ENCODE peak calls at places on chromosomes 13 and 19, in eight cellular contexts. A, L, T, O, Q, U, X and V are unnamed samples.

GRCh38 chr13:110913322-110913721 is 1.5 kb downstream of the ANKRD10 start:
- DNase-seq in A (no peak), L (no peak), T (no peak), O (no peak), Q (no peak), U (no peak), X (no peak), V (no peak)

GRCh38 chr13:59722580-59722900 is 441.2 kb downstream of the DIAPH3 start:
- DNase-seq in A (no peak), L (no peak), T (no peak), O (no peak), Q (no peak), U (no peak), X (no peak), V (no peak)

GRCh38 chr13:94233401-94233800 is 246.1 kb downstream of the DCT start:
- DNase-seq in A (no peak), L (no peak), T (peak; percentile 24), O (no peak), Q (no peak), U (no peak), X (no peak), V (peak; percentile 53)

GRCh38 chr19:6828698-6829633 is 56.5 kb downstream of the VAV1 start:
- DNase-seq in A (peak; percentile 13), L (peak; percentile 48), T (no peak), O (no peak), Q (peak; percentile 20), U (no peak), X (peak; percentile 53), V (no peak)

GRCh38 chr13:114141261-114141996 is 9.0 kb upstream of the RASA3 start:
- DNase-seq in A (no peak), L (no peak), T (no peak), O (no peak), Q (no peak), U (no peak), X (no peak), V (no peak)

GRCh38 chr19:41929536-41930071 is 1.4 kb upstream of the ERFL start:
- DNase-seq in A (no peak), L (no peak), T (no peak), O (no peak), Q (no peak), U (no peak), X (no peak), V (no peak)

GRCh38 chr13:80048030-80048429 is 292.9 kb downstream of the SPRY2 start:
- DNase-seq in A (no peak), L (no peak), T (no peak), O (no peak), Q (no peak), U (no peak), X (no peak), V (no peak)

GRCh38 chr13:112241288-112241687 is 134.9 kb upstream of the SPACA7 start:
- DNase-seq in A (no peak), L (no peak), T (no peak), O (no peak), Q (no peak), U (no peak), X (no peak), V (no peak)

GRCh38 chr13:79631260-79631659 is 150.3 kb downstream of the NDFIP2 start:
- DNase-seq in A (no peak), L (no peak), T (no peak), O (no peak), Q (no peak), U (no peak), X (no peak), V (peak; percentile 64)

GRCh38 chr19:57465680-57466381 is 8.9 kb upstream of the VN1R1 start:
- DNase-seq in A (no peak), L (peak; percentile 6), T (no peak), O (peak; percentile 5), Q (no peak), U (no peak), X (no peak), V (no peak)

GRCh38 chr13:65964672-65965071 is 1265.5 kb downstream of the PCDH9 start:
- DNase-seq in A (no peak), L (no peak), T (no peak), O (no peak), Q (no peak), U (no peak), X (no peak), V (no peak)

GRCh38 chr13:74770361-74770760 is 636.2 kb upstream of the KLF12 start:
- DNase-seq in A (no peak), L (no peak), T (no peak), O (no peak), Q (no peak), U (no peak), X (no peak), V (no peak)

GRCh38 chr19:38557205-38557799 is 60.5 kb downstream of the MAP4K1 start:
- DNase-seq in A (no peak), L (peak; percentile 48), T (no peak), O (no peak), Q (peak; percentile 11), U (no peak), X (no peak), V (no peak)

GRCh38 chr19:45554481-45554880 is 30.1 kb downstream of the OPA3 start:
- DNase-seq in A (no peak), L (no peak), T (no peak), O (no peak), Q (no peak), U (no peak), X (no peak), V (no peak)

GRCh38 chr19:35044317-35045117 is 3.0 kb downstream of the HPN start:
- DNase-seq in A (peak; percentile 55), L (peak; percentile 34), T (peak; percentile 50), O (peak; percentile 14), Q (peak; percentile 55), U (no peak), X (no peak), V (no peak)